ENCODE peak calls at places on chromosomes 16 and 17, in nine cellular contexts. C, P, A, U, K, X, J, Q and G are unnamed samples.

GRCh38 chr17:4583796-4584124 is 569 bp upstream of the SMTNL2 start:
- DNase-seq in C (peak), P (no peak), A (no peak), U (no peak), K (no peak), X (no peak), J (peak), Q (no peak), G (no peak)

GRCh38 chr17:80453980-80454556 is 22.3 kb downstream of the NPTX1 start:
- DNase-seq in C (no peak), P (no peak), A (no peak), U (no peak), K (no peak), X (no peak), J (no peak), Q (no peak), G (no peak)

GRCh38 chr16:83651871-83652270 is 155.9 kb upstream of the HSBP1 start:
- DNase-seq in C (no peak), P (peak), A (no peak), U (no peak), K (no peak), X (no peak), J (no peak), Q (no peak), G (no peak)

GRCh38 chr17:5418858-5419355 is 555 bp downstream of the NUP88 start:
- DNase-seq in C (peak), P (no peak), A (peak), U (no peak), K (no peak), X (no peak), J (no peak), Q (peak), G (no peak)

GRCh38 chr16:82583415-82583814 is 43.4 kb upstream of the CDH13 start:
- DNase-seq in C (no peak), P (no peak), A (no peak), U (no peak), K (no peak), X (no peak), J (no peak), Q (no peak), G (no peak)

GRCh38 chr17:48160177-48160967 is 52.8 kb downstream of the SNX11 start:
- DNase-seq in C (no peak), P (peak), A (no peak), U (no peak), K (no peak), X (no peak), J (no peak), Q (no peak), G (no peak)

GRCh38 chr16:56708821-56709685 is 20.9 kb upstream of the NUP93 start:
- DNase-seq in C (no peak), P (no peak), A (no peak), U (no peak), K (no peak), X (no peak), J (no peak), Q (no peak), G (no peak)

GRCh38 chr17:48175692-48176450 is 68.3 kb downstream of the SNX11 start:
- DNase-seq in C (no peak), P (no peak), A (no peak), U (no peak), K (no peak), X (peak), J (no peak), Q (no peak), G (peak)

GRCh38 chr17:57870283-57870635 is 20.4 kb upstream of the MRPS23 start:
- DNase-seq in C (no peak), P (no peak), A (no peak), U (no peak), K (no peak), X (no peak), J (no peak), Q (no peak), G (no peak)

GRCh38 chr16:3739636-3740035 is 22.3 kb upstream of the TRAP1 start:
- DNase-seq in C (no peak), P (no peak), A (no peak), U (no peak), K (no peak), X (no peak), J (no peak), Q (no peak), G (no peak)

GRCh38 chr16:620700-621525 is 9.9 kb upstream of the WFIKKN1 start:
- DNase-seq in C (no peak), P (no peak), A (no peak), U (no peak), K (no peak), X (no peak), J (no peak), Q (no peak), G (no peak)

GRCh38 chr16:27449434-27450188 is 47.6 kb downstream of the IL21R start:
- DNase-seq in C (no peak), P (no peak), A (peak), U (no peak), K (no peak), X (no peak), J (peak), Q (peak), G (no peak)

GRCh38 chr17:50464121-50464520 is 4.6 kb downstream of the CHAD start:
- DNase-seq in C (no peak), P (no peak), A (no peak), U (no peak), K (no peak), X (no peak), J (no peak), Q (no peak), G (no peak)

GRCh38 chr16:21645261-21645721 is 7.1 kb downstream of the IGSF6 start:
- DNase-seq in C (no peak), P (no peak), A (no peak), U (no peak), K (no peak), X (no peak), J (no peak), Q (no peak), G (no peak)

GRCh38 chr17:19544366-19544765 is 10.7 kb downstream of the SLC47A1 start:
- DNase-seq in C (no peak), P (no peak), A (no peak), U (no peak), K (no peak), X (no peak), J (no peak), Q (no peak), G (no peak)

GRCh38 chr17:12821376-12821940 is 32.2 kb downstream of the ARHGAP44 start:
- DNase-seq in C (no peak), P (no peak), A (no peak), U (no peak), K (no peak), X (no peak), J (no peak), Q (no peak), G (no peak)

GRCh38 chr17:67365762-67366192 is 600 bp downstream of the PSMD12 start:
- DNase-seq in C (peak), P (no peak), A (no peak), U (no peak), K (no peak), X (no peak), J (no peak), Q (no peak), G (no peak)

GRCh38 chr16:30533146-30533522 is 1.5 kb downstream of the ZNF747 start:
- DNase-seq in C (no peak), P (no peak), A (no peak), U (no peak), K (no peak), X (no peak), J (no peak), Q (no peak), G (no peak)

GRCh38 chr16:23424292-23424958 is 28.6 kb downstream of the COG7 start:
- DNase-seq in C (no peak), P (no peak), A (no peak), U (no peak), K (no peak), X (no peak), J (no peak), Q (no peak), G (no peak)

GRCh38 chr17:77371888-77372443 is 231.2 kb downstream of the SEC14L1 start:
- DNase-seq in C (no peak), P (no peak), A (no peak), U (no peak), K (no peak), X (no peak), J (no peak), Q (no peak), G (no peak)

GRCh38 chr17:19271751-19272357 is 34.7 kb downstream of the EPN2 start:
- DNase-seq in C (no peak), P (no peak), A (no peak), U (peak), K (no peak), X (no peak), J (no peak), Q (no peak), G (no peak)

GRCh38 chr16:12303649-12304048 is 327.1 kb downstream of the SNX29 start:
- DNase-seq in C (no peak), P (no peak), A (no peak), U (no peak), K (no peak), X (no peak), J (no peak), Q (no peak), G (no peak)

GRCh38 chr17:82367724-82368524 is 3.6 kb upstream of the UTS2R start:
- DNase-seq in C (peak), P (no peak), A (no peak), U (no peak), K (no peak), X (no peak), J (peak), Q (no peak), G (no peak)

GRCh38 chr17:50218771-50219315 is 17.4 kb upstream of the COL1A1 start:
- DNase-seq in C (peak), P (no peak), A (no peak), U (no peak), K (no peak), X (no peak), J (no peak), Q (no peak), G (peak)

GRCh38 chr16:73093146-73094144 is 45.5 kb upstream of the ZFHX3 start:
- DNase-seq in C (no peak), P (peak), A (no peak), U (no peak), K (no peak), X (no peak), J (no peak), Q (no peak), G (peak)

GRCh38 chr16:17159616-17160015 is 311.1 kb downstream of the XYLT1 start:
- DNase-seq in C (no peak), P (no peak), A (no peak), U (no peak), K (no peak), X (no peak), J (no peak), Q (no peak), G (no peak)